ENCODE peak calls at places on chromosomes 16 and 17, in ten cellular contexts. One of them, this sample, is unnamed.

GRCh38 chr16:55665511-55665910 is 9.7 kb downstream of the SLC6A2 start:
- DNase-seq in prostate gland: no peak
- DNase-seq in IMR-90: no peak
- DNase-seq in uterus: no peak
- DNase-seq in A549: no peak
- DNase-seq in HepG2: no peak
- DNase-seq in sigmoid colon: no peak
- DNase-seq in HCT116: no peak
- DNase-seq in transverse colon: no peak
- DNase-seq in adrenal gland: no peak
- DNase-seq in this sample: no peak

GRCh38 chr17:6555331-6556120 is 829 bp downstream of the PITPNM3 start:
- DNase-seq in prostate gland: peak; percentile 38
- DNase-seq in IMR-90: peak; percentile 39
- DNase-seq in uterus: no peak
- DNase-seq in A549: no peak
- DNase-seq in HepG2: no peak
- DNase-seq in sigmoid colon: no peak
- DNase-seq in HCT116: no peak
- DNase-seq in transverse colon: peak; percentile 22
- DNase-seq in adrenal gland: no peak
- DNase-seq in this sample: no peak

GRCh38 chr17:35728551-35728950 is 2.9 kb upstream of the RASL10B start:
- DNase-seq in prostate gland: no peak
- DNase-seq in IMR-90: no peak
- DNase-seq in uterus: no peak
- DNase-seq in A549: no peak
- DNase-seq in HepG2: no peak
- DNase-seq in sigmoid colon: no peak
- DNase-seq in HCT116: no peak
- DNase-seq in transverse colon: no peak
- DNase-seq in adrenal gland: no peak
- DNase-seq in this sample: no peak

GRCh38 chr17:40958086-40958953 is 8.4 kb downstream of the KRT39 start:
- DNase-seq in prostate gland: peak; percentile 77
- DNase-seq in IMR-90: no peak
- DNase-seq in uterus: no peak
- DNase-seq in A549: no peak
- DNase-seq in HepG2: peak; percentile 92
- DNase-seq in sigmoid colon: no peak
- DNase-seq in HCT116: no peak
- DNase-seq in transverse colon: peak; percentile 25
- DNase-seq in adrenal gland: no peak
- DNase-seq in this sample: no peak

GRCh38 chr17:47776330-47777197 is 43.5 kb downstream of the TBX21 start:
- DNase-seq in prostate gland: no peak
- DNase-seq in IMR-90: peak; percentile 42
- DNase-seq in uterus: no peak
- DNase-seq in A549: peak; percentile 78
- DNase-seq in HepG2: peak; percentile 47
- DNase-seq in sigmoid colon: no peak
- DNase-seq in HCT116: peak; percentile 54
- DNase-seq in transverse colon: peak; percentile 19
- DNase-seq in adrenal gland: peak; percentile 48
- DNase-seq in this sample: no peak

GRCh38 chr17:19306160-19307111 is 56.1 kb downstream of the B9D1 start:
- DNase-seq in prostate gland: no peak
- DNase-seq in IMR-90: no peak
- DNase-seq in uterus: no peak
- DNase-seq in A549: no peak
- DNase-seq in HepG2: peak; percentile 67
- DNase-seq in sigmoid colon: peak; percentile 66
- DNase-seq in HCT116: no peak
- DNase-seq in transverse colon: peak; percentile 48
- DNase-seq in adrenal gland: no peak
- DNase-seq in this sample: no peak

GRCh38 chr16:31333686-31334649 is 21.0 kb upstream of the ITGAX start:
- DNase-seq in prostate gland: no peak
- DNase-seq in IMR-90: peak; percentile 13
- DNase-seq in uterus: no peak
- DNase-seq in A549: peak; percentile 42
- DNase-seq in HepG2: peak; percentile 66
- DNase-seq in sigmoid colon: peak; percentile 53
- DNase-seq in HCT116: peak; percentile 52
- DNase-seq in transverse colon: no peak
- DNase-seq in adrenal gland: no peak
- DNase-seq in this sample: no peak

GRCh38 chr17:79628861-79629547 is 18.2 kb upstream of the RBFOX3 start:
- DNase-seq in prostate gland: no peak
- DNase-seq in IMR-90: no peak
- DNase-seq in uterus: peak; percentile 2
- DNase-seq in A549: no peak
- DNase-seq in HepG2: no peak
- DNase-seq in sigmoid colon: peak; percentile 19
- DNase-seq in HCT116: no peak
- DNase-seq in transverse colon: no peak
- DNase-seq in adrenal gland: peak; percentile 5
- DNase-seq in this sample: no peak

GRCh38 chr16:64250866-64251265 is 871.0 kb downstream of the CDH11 start:
- DNase-seq in prostate gland: no peak
- DNase-seq in IMR-90: peak; percentile 47
- DNase-seq in uterus: no peak
- DNase-seq in A549: no peak
- DNase-seq in HepG2: no peak
- DNase-seq in sigmoid colon: no peak
- DNase-seq in HCT116: no peak
- DNase-seq in transverse colon: no peak
- DNase-seq in adrenal gland: no peak
- DNase-seq in this sample: no peak

GRCh38 chr16:62064173-62064572 is 27.9 kb upstream of the CDH8 start:
- DNase-seq in prostate gland: no peak
- DNase-seq in IMR-90: no peak
- DNase-seq in uterus: no peak
- DNase-seq in A549: no peak
- DNase-seq in HepG2: no peak
- DNase-seq in sigmoid colon: no peak
- DNase-seq in HCT116: no peak
- DNase-seq in transverse colon: no peak
- DNase-seq in adrenal gland: no peak
- DNase-seq in this sample: no peak

GRCh38 chr17:38704645-38705522 is at the start of gene MLLT6:
- DNase-seq in prostate gland: peak; percentile 72
- DNase-seq in IMR-90: peak; percentile 71
- DNase-seq in uterus: peak; percentile 80
- DNase-seq in A549: peak; percentile 81
- DNase-seq in HepG2: peak; percentile 64
- DNase-seq in sigmoid colon: peak; percentile 91
- DNase-seq in HCT116: no peak
- DNase-seq in transverse colon: peak; percentile 83
- DNase-seq in adrenal gland: peak; percentile 77
- DNase-seq in this sample: peak; percentile 59
- TF ChIP-seq POLR2A in prostate gland: peak; percentile 53
- TF ChIP-seq POLR2A in IMR-90: no peak
- TF ChIP-seq POLR2A in uterus: peak; percentile 14
- TF ChIP-seq POLR2A in A549: peak; percentile 40
- TF ChIP-seq POLR2A in HepG2: no peak
- TF ChIP-seq POLR2A in sigmoid colon: no peak
- TF ChIP-seq POLR2A in HCT116: no peak
- TF ChIP-seq POLR2A in transverse colon: peak; percentile 31
- TF ChIP-seq POLR2A in adrenal gland: no peak
- TF ChIP-seq POLR2A in this sample: peak; percentile 62

GRCh38 chr17:78383725-78384471 is 5.4 kb downstream of the PGS1 start:
- DNase-seq in prostate gland: peak; percentile 80
- DNase-seq in IMR-90: peak; percentile 100
- DNase-seq in uterus: peak; percentile 83
- DNase-seq in A549: no peak
- DNase-seq in HepG2: no peak
- DNase-seq in sigmoid colon: peak; percentile 93
- DNase-seq in HCT116: no peak
- DNase-seq in transverse colon: peak; percentile 67
- DNase-seq in adrenal gland: peak; percentile 81
- DNase-seq in this sample: peak; percentile 84

GRCh38 chr17:78381601-78382168 is 3.2 kb downstream of the PGS1 start:
- DNase-seq in prostate gland: no peak
- DNase-seq in IMR-90: no peak
- DNase-seq in uterus: no peak
- DNase-seq in A549: no peak
- DNase-seq in HepG2: no peak
- DNase-seq in sigmoid colon: no peak
- DNase-seq in HCT116: no peak
- DNase-seq in transverse colon: no peak
- DNase-seq in adrenal gland: no peak
- DNase-seq in this sample: no peak

GRCh38 chr17:78387982-78388941 is 9.8 kb downstream of the PGS1 start:
- DNase-seq in prostate gland: peak; percentile 78
- DNase-seq in IMR-90: peak; percentile 89
- DNase-seq in uterus: peak; percentile 74
- DNase-seq in A549: no peak
- DNase-seq in HepG2: no peak
- DNase-seq in sigmoid colon: peak; percentile 87
- DNase-seq in HCT116: no peak
- DNase-seq in transverse colon: peak; percentile 37
- DNase-seq in adrenal gland: no peak
- DNase-seq in this sample: no peak

GRCh38 chr17:78380370-78380769 is 1.9 kb downstream of the PGS1 start:
- DNase-seq in prostate gland: no peak
- DNase-seq in IMR-90: no peak
- DNase-seq in uterus: no peak
- DNase-seq in A549: no peak
- DNase-seq in HepG2: no peak
- DNase-seq in sigmoid colon: no peak
- DNase-seq in HCT116: no peak
- DNase-seq in transverse colon: no peak
- DNase-seq in adrenal gland: no peak
- DNase-seq in this sample: no peak

DNA sequence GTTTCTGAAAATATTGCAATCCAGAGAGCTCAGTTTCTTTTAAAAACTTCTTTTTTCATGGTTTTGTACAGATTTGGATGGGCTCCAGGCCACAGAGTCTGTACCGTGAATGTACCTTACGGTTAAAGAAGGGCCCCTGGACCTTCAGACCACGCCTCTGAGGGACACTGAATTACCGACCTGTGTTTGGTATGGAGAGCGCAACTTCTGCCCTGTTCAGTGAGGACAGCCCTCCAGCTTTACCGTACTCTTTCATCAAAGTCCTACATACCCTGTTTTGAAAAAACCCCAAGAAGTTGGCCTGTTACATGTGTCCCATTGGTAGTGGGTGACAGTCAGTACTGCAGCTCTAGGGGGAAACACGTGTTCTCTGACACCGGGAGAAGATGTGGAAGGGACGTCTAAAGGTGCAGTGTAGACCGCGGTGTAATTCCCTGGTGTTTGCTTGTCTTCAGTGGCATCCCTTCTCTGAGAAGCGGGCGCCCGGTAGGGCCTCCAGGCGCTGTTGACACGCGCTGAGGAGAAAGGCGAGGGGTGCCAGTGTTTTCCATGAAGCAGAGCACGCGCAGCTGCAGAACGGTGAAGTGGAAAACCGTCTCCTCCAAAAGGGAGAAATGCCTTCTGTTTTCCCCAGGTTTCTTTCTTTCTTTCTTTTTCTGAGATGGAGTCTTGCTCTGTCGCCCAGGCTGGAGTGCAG is 6.2 kb downstream of the PGS1 start:
- DNase-seq in prostate gland: no peak
- DNase-seq in IMR-90: no peak
- DNase-seq in uterus: no peak
- DNase-seq in A549: no peak
- DNase-seq in HepG2: no peak
- DNase-seq in sigmoid colon: no peak
- DNase-seq in HCT116: no peak
- DNase-seq in transverse colon: no peak
- DNase-seq in adrenal gland: no peak
- DNase-seq in this sample: no peak
- H3K4me1 ChIP-seq in prostate gland: peaks cover 16% of the 10 kb centered on the region
- H3K4me1 ChIP-seq in IMR-90: peaks cover 35% of the 10 kb centered on the region
- H3K4me1 ChIP-seq in uterus: peaks cover 4% of the 10 kb centered on the region
- H3K4me1 ChIP-seq in A549: peaks cover 23% of the 10 kb centered on the region
- H3K4me1 ChIP-seq in HepG2: peaks cover 49% of the 10 kb centered on the region
- H3K4me1 ChIP-seq in sigmoid colon: peaks cover 59% of the 10 kb centered on the region
- H3K4me1 ChIP-seq in HCT116: peaks cover 6% of the 10 kb centered on the region
- H3K4me1 ChIP-seq in transverse colon: peaks cover 66% of the 10 kb centered on the region
- H3K4me1 ChIP-seq in adrenal gland: peaks cover 84% of the 10 kb centered on the region
- H3K4me1 ChIP-seq in this sample: peaks cover 77% of the 10 kb centered on the region

DNA sequence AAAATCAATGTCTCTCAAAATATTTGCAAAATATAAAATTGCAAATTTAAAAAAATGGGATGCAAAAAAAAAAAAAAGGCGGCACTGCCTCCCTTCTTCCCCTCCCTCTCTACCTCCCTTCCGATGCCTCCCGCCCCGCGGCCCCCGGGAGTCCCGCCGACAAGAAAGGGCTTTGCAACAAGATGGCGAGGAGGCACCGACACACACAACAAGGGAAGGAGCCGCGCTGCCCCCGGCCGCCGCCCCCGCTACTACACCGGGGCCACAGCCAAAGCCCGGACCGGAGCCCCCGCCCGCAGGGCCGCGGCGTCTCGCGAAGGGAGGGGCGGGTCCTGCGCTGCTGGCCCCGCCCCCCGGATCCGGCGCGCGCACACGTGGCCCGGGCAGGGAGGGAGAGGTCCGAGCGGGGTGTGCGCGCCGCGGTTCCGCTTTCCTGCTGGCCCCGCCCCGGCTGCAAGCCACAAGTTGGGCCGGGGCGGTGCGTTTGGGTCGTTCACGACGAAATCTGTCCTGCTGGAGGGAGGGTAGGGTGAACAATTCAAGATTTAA is at the start of gene MNT:
- DNase-seq in prostate gland: peak; percentile 94
- DNase-seq in IMR-90: peak; percentile 92
- DNase-seq in uterus: peak; percentile 94
- DNase-seq in A549: peak; percentile 93
- DNase-seq in HepG2: peak; percentile 86
- DNase-seq in sigmoid colon: peak; percentile 98
- DNase-seq in HCT116: peak; percentile 82
- DNase-seq in transverse colon: peak; percentile 96
- DNase-seq in adrenal gland: peak; percentile 95
- DNase-seq in this sample: peak; percentile 91
- TF ChIP-seq POLR2A in prostate gland: peak; percentile 91
- TF ChIP-seq POLR2A in IMR-90: peak; percentile 85
- TF ChIP-seq POLR2A in uterus: peak; percentile 67
- TF ChIP-seq POLR2A in A549: peak; percentile 18
- TF ChIP-seq POLR2A in HepG2: peak; percentile 54
- TF ChIP-seq POLR2A in sigmoid colon: no peak
- TF ChIP-seq POLR2A in HCT116: no peak
- TF ChIP-seq POLR2A in transverse colon: peak; percentile 80
- TF ChIP-seq POLR2A in adrenal gland: peak; percentile 75
- TF ChIP-seq POLR2A in this sample: peak; percentile 83

DNA sequence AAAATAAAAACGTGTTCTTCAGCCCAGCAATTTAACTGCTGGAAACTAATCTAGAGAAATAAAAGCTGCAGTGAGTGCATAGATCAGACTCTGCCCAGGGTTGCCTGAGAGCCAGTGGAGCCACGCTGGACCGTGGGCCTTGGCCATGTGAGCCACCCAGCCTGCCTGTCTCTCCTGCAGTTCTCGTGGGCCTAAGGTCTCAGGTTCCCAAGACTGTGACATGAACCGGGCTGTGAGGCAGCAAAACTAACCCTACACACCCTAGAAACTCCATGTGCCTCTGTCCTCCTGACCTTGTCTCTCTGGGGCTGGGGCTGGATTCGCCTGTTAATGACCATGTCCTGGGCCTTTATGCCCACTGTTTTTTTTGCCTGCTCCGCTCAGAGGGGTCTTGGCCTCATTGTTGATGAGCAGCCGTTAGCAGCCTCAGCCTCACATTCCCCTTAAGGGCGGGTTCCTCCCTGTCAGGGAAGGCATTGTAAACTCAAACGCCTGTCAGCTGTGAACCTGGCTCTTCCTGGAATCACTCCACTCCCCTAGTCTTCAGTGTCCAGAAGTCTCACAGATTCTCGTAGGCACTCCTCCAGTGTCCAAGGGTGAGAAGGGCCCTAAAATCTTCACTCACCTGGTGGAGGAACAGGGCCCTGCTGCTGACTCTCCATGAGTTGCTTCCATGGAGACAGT is 16.9 kb downstream of the C16orf90 start:
- DNase-seq in prostate gland: no peak
- DNase-seq in IMR-90: no peak
- DNase-seq in uterus: no peak
- DNase-seq in A549: no peak
- DNase-seq in HepG2: no peak
- DNase-seq in sigmoid colon: no peak
- DNase-seq in HCT116: no peak
- DNase-seq in transverse colon: peak; percentile 54
- DNase-seq in adrenal gland: no peak
- DNase-seq in this sample: no peak
- H3K4me1 ChIP-seq in prostate gland: no peaks in the 10 kb centered on the region
- H3K4me1 ChIP-seq in IMR-90: no peaks in the 10 kb centered on the region
- H3K4me1 ChIP-seq in uterus: no peaks in the 10 kb centered on the region
- H3K4me1 ChIP-seq in A549: no peaks in the 10 kb centered on the region
- H3K4me1 ChIP-seq in HepG2: peaks cover 17% of the 10 kb centered on the region
- H3K4me1 ChIP-seq in sigmoid colon: peaks cover 7% of the 10 kb centered on the region
- H3K4me1 ChIP-seq in HCT116: no peaks in the 10 kb centered on the region
- H3K4me1 ChIP-seq in transverse colon: peaks cover 40% of the 10 kb centered on the region
- H3K4me1 ChIP-seq in adrenal gland: peaks cover 9% of the 10 kb centered on the region
- H3K4me1 ChIP-seq in this sample: peaks cover 25% of the 10 kb centered on the region